ENCODE peak calls at places on chromosome 13, in four cellular contexts. K is activated T-helper 2 cell treated with anti-CD3 and anti-CD28 coated beads, Interferon-gamma antibody, Interleukin-2, Interleukin-4, amounts not matched to agents 10 μg/mL and 5 μg/mL and 100 μg/mL, durations not matched to agents 14 hours and 24 hours and 36 hours; C is non-pigmented ciliary epithelial cell; R is stimulated activated naive CD8-positive, alpha-beta T cell treated with anti-CD3 and anti-CD28 coated beads, Interleukin-15, Interleukin-2, amounts not matched to agents 100 U/mL and 50 U/mL, for 24 hours. I is an unnamed sample.

GRCh38 chr13:61286148-61286745 is 129.4 kb downstream of the PCDH20 start:
- DNase-seq in K (no peak), C (no peak), R (peak), I (no peak)

GRCh38 chr13:45807520-45808099 is 43.9 kb downstream of the SIAH3 start:
- DNase-seq in K (no peak), C (peak), R (peak), I (no peak)

GRCh38 chr13:80469105-80469840 is 128.3 kb upstream of the SPRY2 start:
- DNase-seq in K (no peak), C (no peak), R (no peak), I (no peak)

GRCh38 chr13:97133955-97134354 is 88.2 kb upstream of the MBNL2 start:
- DNase-seq in K (no peak), C (no peak), R (no peak), I (no peak)

GRCh38 chr13:30676672-30677071 is 58.7 kb upstream of the ALOX5AP start:
- DNase-seq in K (no peak), C (no peak), R (no peak), I (no peak)

GRCh38 chr13:39765801-39766463 is 110.5 kb downstream of the COG6 start:
- DNase-seq in K (no peak), C (no peak), R (peak), I (no peak)

GRCh38 chr13:50192272-50192813 is 177.1 kb downstream of the KCNRG start:
- DNase-seq in K (no peak), C (no peak), R (no peak), I (no peak)

GRCh38 chr13:85586422-85586831 is 212.8 kb downstream of the SLITRK6 start:
- DNase-seq in K (no peak), C (peak), R (no peak), I (peak)

GRCh38 chr13:90591927-90592268 is 755.6 kb upstream of the MIR17HG start:
- DNase-seq in K (no peak), C (no peak), R (no peak), I (no peak)

GRCh38 chr13:99196466-99197256 is 4.0 kb upstream of the UBAC2 start:
- DNase-seq in K (no peak), C (no peak), R (no peak), I (no peak)

GRCh38 chr13:29852464-29853054 is 2.1 kb upstream of the UBL3 start:
- DNase-seq in K (no peak), C (no peak), R (no peak), I (no peak)

GRCh38 chr13:75256922-75257321 is 225.0 kb downstream of the TBC1D4 start:
- DNase-seq in K (no peak), C (no peak), R (no peak), I (no peak)

GRCh38 chr13:50080158-50080855 is 65.1 kb downstream of the KCNRG start:
- DNase-seq in K (peak), C (no peak), R (peak), I (no peak)

GRCh38 chr13:46321494-46322225 is 65.4 kb downstream of the RUBCNL start:
- DNase-seq in K (peak), C (no peak), R (peak), I (no peak)

GRCh38 chr13:74444877-74445479 is 310.8 kb upstream of the KLF12 start:
- DNase-seq in K (no peak), C (no peak), R (no peak), I (no peak)

GRCh38 chr13:89568276-89568675 is 1779.2 kb upstream of the MIR17HG start:
- DNase-seq in K (no peak), C (no peak), R (no peak), I (no peak)

GRCh38 chr13:95677564-95678386 is 836 bp downstream of the DNAJC3 start:
- DNase-seq in K (no peak), C (no peak), R (no peak), I (no peak)

GRCh38 chr13:40656358-40656757 is 10.1 kb downstream of the FOXO1 start:
- DNase-seq in K (no peak), C (no peak), R (no peak), I (no peak)

GRCh38 chr13:74136089-74136658 is 2.0 kb upstream of the KLF12 start:
- DNase-seq in K (peak), C (no peak), R (peak), I (no peak)

GRCh38 chr13:21231426-21231945 is 55.0 kb downstream of the MRPL57 start:
- DNase-seq in K (no peak), C (no peak), R (no peak), I (no peak)

GRCh38 chr13:110329798-110330461 is 22.8 kb downstream of the COL4A2 start:
- DNase-seq in K (no peak), C (no peak), R (no peak), I (no peak)